ENCODE peak calls at places on chromosomes 2 and 18, in six cellular contexts. P is cardiac muscle cell, U is spleen, X is psoas muscle, Q is adrenal gland, S is foreskin fibroblast. H is an unnamed sample.

GRCh38 chr2:25735835-25736234 is 62.5 kb upstream of the DTNB start:
- DNase-seq in S (no peak), P (no peak), U (no peak), X (no peak), Q (no peak), H (no peak)

GRCh38 chr18:54239091-54239490 is 14.6 kb upstream of the MBD2 start:
- DNase-seq in X (no peak), S (no peak), U (no peak), Q (no peak), P (no peak), H (no peak)

GRCh38 chr2:207505728-207506127 is 24.0 kb upstream of the CREB1 start:
- DNase-seq in X (no peak), P (peak), Q (no peak), S (peak), U (no peak), H (no peak)

GRCh38 chr18:70160075-70160678 is 45.3 kb downstream of the RTTN start:
- DNase-seq in X (no peak), S (no peak), P (no peak), Q (no peak), U (no peak), H (no peak)

GRCh38 chr2:166361351-166362153 is 14.2 kb downstream of the SCN9A start:
- DNase-seq in X (no peak), U (no peak), S (no peak), P (peak), Q (no peak), H (no peak)

GRCh38 chr2:32479224-32479623 is 122.4 kb downstream of the BIRC6 start:
- DNase-seq in S (peak), U (no peak), P (peak), Q (no peak), X (no peak), H (no peak)

GRCh38 chr18:46401486-46402115 is 255.4 kb downstream of the LOXHD1 start:
- DNase-seq in X (no peak), P (no peak), U (no peak), Q (no peak), S (peak), H (no peak)

GRCh38 chr18:48950536-48951447 is at the start of gene SMAD7:
- DNase-seq in X (peak), P (no peak), U (no peak), S (no peak), Q (peak), H (no peak)

GRCh38 chr2:121554998-121555397 is 24.3 kb downstream of the RNU4ATAC start:
- DNase-seq in U (no peak), Q (no peak), P (no peak), X (no peak), S (no peak), H (no peak)

DNA sequence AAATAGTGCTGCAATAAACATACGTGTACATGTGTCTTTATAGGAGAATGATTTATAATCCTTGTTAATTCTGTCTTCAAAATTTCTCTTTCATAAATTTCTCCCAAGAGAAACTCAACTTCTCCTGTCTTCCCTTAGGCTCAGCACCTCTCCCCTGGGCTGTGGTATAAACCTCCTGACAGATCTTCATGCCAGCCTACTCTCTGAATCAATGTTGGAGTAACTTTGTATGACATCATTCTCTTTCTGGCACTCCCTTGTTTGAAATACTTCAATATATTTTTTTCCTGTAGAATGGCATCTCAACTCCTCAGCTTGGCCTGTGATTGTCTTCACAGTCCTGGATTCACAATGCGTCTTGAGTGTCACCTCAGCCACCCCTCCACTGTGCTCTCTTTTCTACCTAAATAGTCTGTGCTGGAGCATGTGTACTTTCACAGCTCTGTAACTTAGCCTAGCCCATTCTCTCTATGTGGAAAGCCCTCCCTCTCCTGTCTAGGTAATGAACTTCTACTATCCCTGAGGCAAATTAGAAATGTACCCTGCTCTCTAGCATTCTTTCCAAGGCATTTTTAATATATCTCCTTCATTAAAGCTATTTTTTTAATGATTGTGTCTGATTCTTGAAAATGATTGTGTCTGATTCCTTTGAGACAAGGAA is 649.9 kb upstream of the FANCL start:
- DNase-seq in X (no peak), Q (no peak), P (no peak), U (no peak), S (no peak), H (no peak)
- TF ChIP-seq CTCF in X (no peak), Q (no peak), P (no peak), U (no peak), S (no peak), H (no peak)

DNA sequence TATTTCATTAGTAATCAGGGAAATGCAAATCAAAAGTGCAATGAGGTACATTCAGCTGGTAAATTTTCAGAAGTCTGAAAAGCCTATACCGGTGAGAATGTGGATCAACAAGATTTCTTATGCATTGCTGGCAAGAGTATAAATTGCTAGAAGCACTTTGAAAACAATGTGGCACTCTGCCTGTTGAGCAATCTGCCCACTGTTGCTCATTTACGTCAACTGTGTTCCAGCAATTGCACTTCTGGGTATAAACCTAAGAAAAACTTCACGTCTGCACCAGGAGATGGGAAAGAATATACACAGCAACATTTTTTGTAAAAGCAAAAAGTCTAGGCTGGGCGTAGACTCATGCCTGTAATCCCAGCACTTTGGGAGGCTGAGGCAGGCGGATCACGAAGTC is 40.8 kb downstream of the MTERF4 start:
- DNase-seq in P (peak), X (no peak), S (peak), U (no peak), Q (no peak), H (peak)
- TF ChIP-seq CTCF in P (no peak), X (no peak), S (no peak), U (no peak), Q (no peak), H (no peak)

DNA sequence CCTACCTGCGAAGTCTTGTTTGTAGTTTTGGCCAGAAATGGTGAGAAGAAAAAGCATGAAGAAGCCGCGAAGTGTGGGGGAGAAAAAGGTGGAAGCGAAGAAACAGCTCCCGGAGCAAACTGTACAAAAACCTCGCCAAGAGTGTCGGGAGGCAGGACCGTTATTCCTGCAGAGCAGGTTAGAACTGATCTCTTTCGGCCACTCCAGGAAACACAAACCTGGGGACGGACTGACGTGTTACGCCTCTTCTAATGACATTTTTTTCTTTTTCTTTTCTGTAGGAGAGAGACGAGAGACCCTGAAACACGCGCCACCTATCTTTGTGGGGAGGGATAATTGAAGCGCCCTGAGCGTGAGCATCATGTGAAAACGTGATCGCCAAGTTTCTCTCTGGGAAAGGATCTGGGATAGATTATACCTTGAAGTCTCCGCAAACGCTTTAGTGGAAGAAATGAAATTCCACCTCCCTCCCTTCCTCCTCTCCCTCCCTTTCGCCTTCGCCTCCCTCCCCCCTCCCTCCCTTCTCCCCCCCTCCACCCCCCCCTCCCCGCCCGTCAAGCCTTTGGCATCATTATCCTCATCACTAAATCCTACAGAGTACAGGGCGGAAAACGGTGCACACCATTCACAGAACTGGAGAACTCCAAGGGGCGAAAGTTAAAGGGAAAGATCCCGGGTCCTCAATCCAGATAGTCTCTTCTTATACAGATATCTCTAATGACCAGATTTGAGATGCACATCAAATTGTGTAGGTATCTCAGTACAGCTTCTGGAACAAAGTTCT is at the start of gene ZEB2:
- DNase-seq in X (peak), P (peak), U (peak), Q (peak), S (peak), H (peak)
- TF ChIP-seq CTCF in X (peak), P (peak), U (peak), Q (peak), S (peak), H (peak)

DNA sequence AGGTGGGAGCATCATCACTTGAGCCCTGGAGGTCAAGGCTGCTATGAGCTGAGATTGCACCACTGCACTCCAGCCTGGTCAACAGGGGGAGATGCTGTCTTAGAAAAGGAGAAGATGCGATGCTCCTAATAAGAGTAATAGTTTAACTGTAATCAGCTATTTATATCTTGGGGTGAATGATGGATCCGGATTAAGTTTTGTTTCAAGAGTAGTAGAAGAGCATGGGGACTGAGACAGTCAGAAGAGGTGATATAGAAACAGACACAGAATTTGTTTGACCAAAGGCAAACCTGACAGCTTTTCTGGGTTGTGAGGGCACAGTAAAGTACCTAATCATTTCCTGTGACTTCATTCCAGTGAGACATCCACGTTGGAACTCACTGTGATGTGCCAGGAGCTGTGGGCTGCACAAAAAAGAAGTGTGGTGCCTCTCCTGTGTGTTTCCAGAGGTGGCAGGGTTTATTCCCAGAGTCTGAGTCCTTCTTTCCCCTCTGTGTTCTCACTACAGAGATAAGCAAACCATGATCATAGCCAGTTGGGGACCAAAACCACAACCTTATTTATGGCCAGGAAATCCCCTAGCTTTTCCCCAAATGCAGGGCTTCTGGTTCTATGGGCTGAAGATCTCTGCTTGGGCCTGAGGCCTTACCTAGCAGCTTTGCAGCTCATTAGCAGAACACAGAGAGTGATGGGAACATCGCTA is 113.7 kb downstream of the XRCC5 start:
- DNase-seq in X (no peak), S (peak), U (no peak), P (peak), Q (no peak), H (no peak)
- TF ChIP-seq CTCF in X (peak), S (peak), U (no peak), P (peak), Q (no peak), H (no peak)

GRCh38 chr2:11124760-11125068 is 30.6 kb upstream of the SLC66A3 start:
- DNase-seq in Q (no peak), S (no peak), P (no peak), U (peak), X (no peak), H (no peak)
- TF ChIP-seq CTCF in Q (no peak), S (no peak), P (no peak), U (no peak), X (no peak), H (no peak)

GRCh38 chr2:11096591-11096990 is 58.7 kb upstream of the SLC66A3 start:
- DNase-seq in S (no peak), Q (no peak), P (no peak), U (no peak), X (no peak), H (no peak)
- TF ChIP-seq CTCF in S (no peak), Q (no peak), P (no peak), U (no peak), X (no peak), H (no peak)

GRCh38 chr2:71071681-71072398 is 3.4 kb downstream of the NAGK start:
- DNase-seq in P (no peak), S (no peak), X (no peak), Q (no peak), U (peak), H (peak)

GRCh38 chr2:71069376-71069775 is 928 bp downstream of the NAGK start:
- DNase-seq in Q (no peak), X (no peak), P (no peak), S (peak), U (peak), H (peak)

GRCh38 chr2:71068218-71069035 is at the start of gene NAGK:
- DNase-seq in P (peak), S (peak), Q (peak), U (peak), X (peak), H (peak)

GRCh38 chr2:71072492-71072891 is 4.0 kb downstream of the NAGK start:
- DNase-seq in X (no peak), S (no peak), Q (no peak), P (no peak), U (peak), H (peak)

GRCh38 chr2:71070294-71071025 is 2.0 kb downstream of the NAGK start:
- DNase-seq in P (peak), U (peak), S (peak), X (no peak), Q (no peak), H (peak)
- TF ChIP-seq CTCF in P (peak), U (no peak), S (peak), X (no peak), Q (no peak), H (no peak)

GRCh38 chr2:205580591-205580990 is 101.7 kb upstream of the NRP2 start:
- DNase-seq in S (peak), X (no peak), P (peak), Q (no peak), U (no peak), H (no peak)
- TF ChIP-seq CTCF in S (no peak), X (no peak), P (no peak), Q (no peak), U (no peak), H (no peak)

GRCh38 chr2:233480490-233481202 is 85.9 kb downstream of the USP40 start:
- DNase-seq in Q (no peak), S (no peak), U (peak), P (peak), X (peak), H (peak)
- TF ChIP-seq CTCF in Q (no peak), S (no peak), U (no peak), P (no peak), X (peak), H (no peak)

DNA sequence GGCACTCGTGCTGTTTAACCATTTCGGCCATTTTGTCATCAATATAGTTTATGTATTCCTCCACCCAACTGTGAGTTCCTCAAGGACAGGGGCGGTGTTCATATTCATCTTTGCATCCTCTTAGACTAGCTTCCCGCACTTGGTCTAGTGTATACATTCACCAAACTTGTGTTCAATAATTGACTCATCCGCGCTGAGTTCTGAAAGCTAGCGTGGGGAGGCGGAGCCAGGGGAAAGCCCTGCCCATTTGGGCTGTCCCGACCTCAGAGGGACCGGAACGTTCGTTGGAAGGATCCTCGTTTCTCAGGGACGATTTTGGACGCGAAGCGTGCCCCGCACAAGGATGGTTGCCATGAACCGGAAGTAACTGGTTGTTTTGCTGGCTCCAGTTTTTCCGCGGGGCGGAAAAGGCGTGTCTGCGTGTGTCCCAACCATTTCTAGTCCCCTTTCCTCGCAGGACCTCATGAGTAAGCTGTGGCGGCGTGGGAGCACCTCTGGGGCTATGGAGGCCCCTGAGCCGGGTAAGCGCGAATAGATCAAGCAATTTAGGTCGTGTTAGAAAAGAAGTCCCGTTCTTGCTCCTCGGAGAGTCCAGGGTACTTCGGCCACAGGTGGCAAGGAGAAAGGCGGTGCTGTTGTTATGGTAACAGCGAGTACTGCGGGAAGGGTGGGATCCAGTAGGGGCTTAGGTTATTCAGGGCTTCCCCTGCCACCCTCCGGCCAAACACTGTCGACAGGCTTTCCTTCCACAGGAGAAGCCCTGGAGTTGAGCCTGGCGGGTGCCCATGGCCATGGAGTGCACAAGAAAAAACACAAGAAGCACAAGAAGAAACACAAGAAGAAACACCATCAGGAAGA is at the start of gene INO80B:
- DNase-seq in U (peak), P (peak), X (peak), Q (peak), S (peak), H (peak)
- TF ChIP-seq CTCF in U (peak), P (no peak), X (no peak), Q (no peak), S (no peak), H (no peak)

H was measured in sigmoid colon.